ENCODE peak calls at places on chromosomes 2 and 18, in ten cellular contexts. N is cardiac muscle cell, V is WERI-Rb-1, D is AG10803, H is B cell, R is K562, K is lower leg skin, U is kidney, Y is HFFc6, Q is left ventricle myocardium inferior. P is an unnamed sample.

GRCh38 chr18:778194-779007 is 33.6 kb downstream of the YES1 start:
- DNase-seq in Q (no peak), Y (no peak), U (no peak), N (no peak), K (no peak), R (no peak), D (no peak), H (no peak), V (no peak), P (no peak)

GRCh38 chr2:68747918-68748317 is 13.3 kb downstream of the ARHGAP25 start:
- DNase-seq in K (peak; percentile 14), N (no peak), D (no peak), V (no peak), R (no peak), U (no peak), H (no peak), Q (no peak), Y (no peak), P (no peak)

GRCh38 chr2:29528891-29529520 is 392.4 kb downstream of the ALK start:
- DNase-seq in Y (peak; percentile 81), D (peak; percentile 64), K (no peak), N (peak; percentile 46), U (peak; percentile 81), V (peak; percentile 31), Q (peak; percentile 59), R (no peak), H (no peak), P (no peak)

GRCh38 chr2:10568721-10569432 is 120.8 kb upstream of the ODC1 start:
- DNase-seq in V (no peak), D (no peak), R (no peak), H (no peak), K (no peak), Y (no peak), U (no peak), N (no peak), Q (no peak), P (no peak)

GRCh38 chr18:48798334-48799197 is 152.2 kb downstream of the SMAD7 start:
- DNase-seq in H (no peak), R (no peak), V (peak; percentile 43), K (no peak), Q (peak; percentile 55), Y (no peak), N (no peak), U (peak; percentile 43), D (no peak), P (no peak)

GRCh38 chr18:4581966-4582365 is 126.9 kb upstream of the DLGAP1 start:
- DNase-seq in Q (no peak), Y (no peak), H (no peak), D (no peak), K (no peak), N (no peak), R (no peak), U (no peak), V (no peak), P (no peak)

GRCh38 chr2:117190856-117191255 is 623.6 kb upstream of the DDX18 start:
- DNase-seq in H (no peak), V (no peak), Y (no peak), R (no peak), K (no peak), N (no peak), U (no peak), Q (no peak), D (no peak), P (no peak)

GRCh38 chr18:44698518-44698917 is 17.8 kb downstream of the SETBP1 start:
- DNase-seq in D (no peak), R (no peak), V (no peak), Q (no peak), Y (no peak), U (no peak), K (no peak), H (no peak), N (no peak), P (no peak)

DNA sequence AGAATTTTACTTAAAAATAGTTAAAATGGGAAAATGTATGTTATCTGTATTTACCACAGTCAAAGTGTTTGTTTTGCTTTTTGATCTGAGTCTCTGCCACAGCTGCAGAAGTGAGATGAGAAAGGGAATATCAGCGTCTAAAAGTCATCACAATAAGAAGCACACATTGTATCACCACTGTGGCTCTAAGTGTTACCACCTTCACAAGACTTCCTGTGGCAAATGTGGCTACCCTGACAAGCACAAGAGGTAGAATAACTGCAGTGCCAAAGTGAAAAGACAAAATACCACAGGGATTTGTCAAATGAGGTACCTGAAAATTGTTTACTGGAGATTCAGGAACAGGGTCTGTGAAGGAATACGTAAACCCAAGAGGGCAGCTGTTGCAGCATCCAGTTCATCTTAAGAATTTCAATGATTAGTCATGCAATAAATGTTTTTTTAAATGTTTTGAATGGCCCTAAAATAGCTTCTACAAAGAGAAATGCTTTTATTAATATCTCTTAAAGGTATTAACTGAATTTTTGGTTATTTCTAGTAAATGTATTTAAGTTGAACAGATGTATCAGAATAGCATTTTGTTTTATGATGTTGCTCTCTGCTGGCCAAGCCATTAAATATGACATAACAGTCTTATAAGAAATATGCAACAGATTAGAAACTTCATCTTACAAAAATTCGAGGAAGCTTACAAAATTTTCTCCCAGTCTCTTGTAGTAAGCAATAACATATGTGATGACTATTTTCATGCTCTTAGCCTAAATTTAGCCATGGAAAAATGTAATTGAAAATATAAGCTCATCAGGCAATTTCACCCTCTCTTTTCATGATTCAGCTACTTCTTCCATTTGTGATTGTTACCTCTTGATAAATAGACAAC is 864.0 kb downstream of the SUCLG1 start:
- DNase-seq in R (no peak), Q (no peak), Y (no peak), U (no peak), D (peak; percentile 81), N (no peak), K (no peak), H (no peak), V (no peak), P (no peak)
- TF ChIP-seq CTCF in R (no peak), Q (no peak), Y (no peak), U (no peak), D (no peak), N (no peak), K (no peak), H (no peak), V (no peak), P (no peak)

DNA sequence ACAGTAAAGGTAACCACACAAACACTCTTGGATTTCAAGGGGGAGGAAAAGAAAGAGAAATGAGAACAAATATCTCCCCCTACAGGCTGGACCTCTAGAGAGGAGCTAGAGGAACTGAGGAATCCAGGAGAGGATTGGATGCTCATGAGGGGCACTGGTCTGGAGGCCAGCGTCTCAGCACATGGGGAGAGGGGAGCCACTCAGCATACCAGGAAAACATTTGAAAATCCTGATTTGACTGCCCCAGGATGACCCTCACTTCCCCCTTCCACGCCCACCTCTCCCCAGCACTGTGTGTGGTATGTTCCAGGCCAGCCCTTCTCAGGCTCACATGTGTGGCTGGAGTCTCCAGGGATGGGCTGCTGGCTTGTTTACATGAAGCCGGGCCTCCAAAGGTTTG is 396.8 kb upstream of the ID2 start:
- DNase-seq in H (no peak), V (no peak), U (no peak), R (no peak), Y (no peak), N (no peak), K (no peak), D (peak; percentile 10), Q (no peak), P (no peak)
- TF ChIP-seq CTCF in H (no peak), V (peak; percentile 54), U (no peak), R (peak; percentile 39), Y (peak; percentile 48), N (peak; percentile 40), K (no peak), D (peak; percentile 29), Q (peak; percentile 42), P (peak; percentile 11)

DNA sequence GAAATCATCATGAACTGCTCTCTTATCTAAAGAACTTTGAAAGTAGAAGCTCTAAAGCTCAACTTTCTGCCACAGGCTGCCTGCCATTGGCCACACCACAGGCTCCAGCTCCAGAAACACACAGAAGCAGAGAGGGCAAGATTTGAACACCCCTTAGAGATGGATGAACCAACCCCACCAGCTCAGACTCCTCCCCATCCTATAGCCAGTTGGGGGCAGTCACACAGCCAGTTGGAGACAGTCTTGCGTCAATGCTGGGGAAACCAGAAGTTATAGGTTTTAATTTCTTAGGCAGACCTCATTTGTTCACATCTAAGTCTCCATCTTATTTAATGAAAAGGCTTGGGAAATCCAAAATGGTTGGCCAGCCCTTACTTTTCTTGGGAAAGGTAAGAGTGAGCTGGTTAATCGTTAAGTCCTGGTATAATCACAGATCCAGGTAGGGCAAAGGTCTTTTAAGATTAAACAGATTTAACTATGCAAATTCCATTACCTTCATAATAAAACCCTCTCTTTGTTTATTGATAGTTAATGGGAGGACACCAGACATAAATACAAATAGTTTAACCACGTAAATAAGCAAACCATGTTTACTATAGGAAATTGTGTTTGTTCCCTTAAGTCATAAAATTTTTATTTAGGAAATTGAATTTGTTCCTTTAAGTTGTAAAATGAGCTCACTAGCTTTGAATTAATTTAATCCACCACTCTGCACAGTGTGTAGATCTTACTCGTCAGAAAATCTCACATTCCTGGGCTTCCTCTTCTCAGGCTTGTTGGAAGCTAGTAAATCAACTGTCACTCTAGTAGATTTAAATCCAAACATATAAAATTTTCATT is 28.0 kb downstream of the MRO start:
- DNase-seq in U (no peak), V (no peak), R (no peak), Y (no peak), H (no peak), N (no peak), D (no peak), K (no peak), Q (no peak), P (no peak)
- TF ChIP-seq CTCF in U (no peak), V (peak; percentile 48), R (no peak), Y (no peak), H (no peak), N (no peak), D (no peak), K (no peak), Q (no peak), P (no peak)

GRCh38 chr2:120278901-120279300 is 26.2 kb downstream of the RALB start:
- DNase-seq in R (no peak), K (no peak), N (no peak), Q (no peak), U (no peak), H (no peak), Y (no peak), V (no peak), D (no peak), P (no peak)

GRCh38 chr2:120279708-120280107 is 27.1 kb downstream of the RALB start:
- DNase-seq in H (no peak), N (no peak), Y (no peak), K (no peak), V (no peak), Q (no peak), U (no peak), R (no peak), D (no peak), P (no peak)

GRCh38 chr2:120287183-120288015 is 34.7 kb downstream of the RALB start:
- DNase-seq in D (peak; percentile 84), K (no peak), H (no peak), V (no peak), N (no peak), Q (no peak), R (no peak), Y (peak; percentile 94), U (no peak), P (peak; percentile 73)

GRCh38 chr2:120288016-120288373 is 35.3 kb downstream of the RALB start:
- DNase-seq in D (no peak), N (no peak), R (no peak), H (no peak), Y (no peak), Q (no peak), K (no peak), V (no peak), U (no peak), P (no peak)

DNA sequence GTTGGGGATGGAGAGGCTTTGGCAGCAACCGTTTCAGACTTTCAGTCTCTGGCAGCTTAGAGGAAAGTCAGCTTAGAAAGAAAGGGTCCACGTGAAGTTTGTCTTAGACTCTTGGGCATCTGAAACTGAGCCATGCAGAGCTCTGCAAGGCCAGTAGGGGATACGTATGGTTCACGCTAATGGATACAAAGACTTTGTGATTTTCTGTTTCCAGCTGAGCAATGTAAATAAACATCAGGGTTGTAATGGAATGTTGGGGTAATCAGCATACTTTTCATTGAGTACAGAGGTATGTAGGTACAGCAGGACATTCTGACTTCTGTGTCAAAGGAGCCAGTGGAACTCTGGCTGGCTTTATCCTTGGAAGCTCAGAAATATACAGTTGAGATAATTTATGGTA is 31.0 kb downstream of the RALB start:
- DNase-seq in Q (no peak), V (no peak), K (no peak), R (no peak), U (no peak), H (no peak), Y (no peak), N (peak; percentile 11), D (no peak), P (no peak)
- TF ChIP-seq CTCF in Q (no peak), V (peak; percentile 16), K (no peak), R (peak; percentile 10), U (no peak), H (no peak), Y (peak; percentile 38), N (peak; percentile 24), D (no peak), P (no peak)